ENCODE peak calls at places on chromosomes 6 and 20, in five cellular contexts. S is activated T-cell treated with anti-CD3 and anti-CD28 coated beads for 1 hour, H is HFF-Myc, F is nephron progenitor cell, P is stromal cell of bone marrow. N is an unnamed sample.

GRCh38 chr20:19814241-19814640 is 56.2 kb downstream of the RIN2 start:
- DNase-seq in S (no peak), P (no peak), H (no peak), F (no peak), N (peak)

GRCh38 chr6:107866606-107867301 is 42.6 kb upstream of the SCML4 start:
- DNase-seq in H (peak), S (peak), F (no peak), P (no peak), N (no peak)

GRCh38 chr6:14079433-14079832 is 38.1 kb upstream of the CD83 start:
- DNase-seq in P (peak), S (no peak), H (no peak), F (no peak), N (peak)

GRCh38 chr6:6654599-6655575 is 66.4 kb downstream of the LY86 start:
- DNase-seq in F (no peak), P (no peak), S (no peak), H (no peak), N (no peak)

GRCh38 chr20:35134900-35135299 is 12.2 kb downstream of the EDEM2 start:
- DNase-seq in F (no peak), S (no peak), P (no peak), H (no peak), N (no peak)

GRCh38 chr6:110643175-110643574 is 166.8 kb upstream of the SLC22A16 start:
- DNase-seq in F (no peak), S (no peak), P (no peak), H (no peak), N (no peak)

GRCh38 chr6:100461920-100462295 is 2.8 kb downstream of the SIM1 start:
- DNase-seq in H (no peak), P (no peak), S (no peak), F (no peak), N (no peak)

GRCh38 chr6:18432180-18432579 is 45.0 kb downstream of the RNF144B start:
- DNase-seq in S (no peak), F (no peak), H (no peak), P (no peak), N (no peak)

GRCh38 chr6:23031986-23032385 is 462.6 kb downstream of the HDGFL1 start:
- DNase-seq in H (no peak), F (no peak), P (peak), S (no peak), N (no peak)